ENCODE peak calls at places on chromosomes 11 and 22, in seven cellular contexts. Q, F, R, H, K, P and W are unnamed samples.

GRCh38 chr11:128910583-128910982 is 19.4 kb downstream of the KCNJ5 start:
- DNase-seq in P (no peak), F (no peak), K (no peak), R (no peak), Q (no peak), H (no peak), W (no peak)

GRCh38 chr22:25759825-25760231 is 17.8 kb downstream of the MYO18B start:
- DNase-seq in R (no peak), F (peak; percentile 69), Q (no peak), H (peak; percentile 83), K (no peak), P (no peak), W (no peak)

GRCh38 chr11:93143186-93143585 is 54.6 kb downstream of the SLC36A4 start:
- DNase-seq in K (no peak), R (no peak), Q (no peak), H (no peak), P (no peak), F (no peak), W (no peak)

GRCh38 chr22:29780220-29780619 is 13.1 kb downstream of the UQCR10 start:
- DNase-seq in P (no peak), F (no peak), H (no peak), R (no peak), K (no peak), Q (no peak), W (no peak)

GRCh38 chr11:33256031-33256807 is 962 bp upstream of the HIPK3 start:
- DNase-seq in K (no peak), P (peak; percentile 29), F (no peak), R (no peak), Q (no peak), H (no peak), W (no peak)

GRCh38 chr11:116488836-116489389 is 283.9 kb downstream of the BUD13 start:
- DNase-seq in F (no peak), H (no peak), R (no peak), P (no peak), Q (no peak), K (no peak), W (no peak)

GRCh38 chr11:46160100-46160499 is 38.8 kb upstream of the PHF21A start:
- DNase-seq in Q (no peak), H (no peak), R (no peak), K (no peak), F (no peak), P (no peak), W (no peak)

GRCh38 chr11:2363816-2364370 is 13.2 kb upstream of the CD81 start:
- DNase-seq in R (no peak), H (no peak), K (no peak), P (no peak), F (no peak), Q (no peak), W (no peak)

GRCh38 chr22:36398602-36399472 is 11.1 kb upstream of the MYH9 start:
- DNase-seq in F (no peak), Q (no peak), R (no peak), H (peak; percentile 51), P (no peak), K (no peak), W (no peak)

GRCh38 chr11:45096636-45097035 is 49.8 kb upstream of the PRDM11 start:
- DNase-seq in H (no peak), F (no peak), K (peak; percentile 22), P (no peak), R (no peak), Q (no peak), W (no peak)

GRCh38 chr11:102604011-102604410 is 21.1 kb downstream of the MMP20 start:
- DNase-seq in K (no peak), Q (no peak), F (no peak), H (no peak), R (no peak), P (no peak), W (no peak)

GRCh38 chr22:50544746-50545253 is 899 bp upstream of the KLHDC7B start:
- DNase-seq in H (no peak), Q (no peak), P (no peak), R (no peak), F (no peak), K (no peak), W (no peak)

GRCh38 chr11:111939836-111940604 is 2.9 kb downstream of the DIXDC1 start:
- DNase-seq in H (no peak), R (no peak), F (no peak), Q (no peak), P (peak; percentile 66), K (no peak), W (no peak)

GRCh38 chr11:126901783-126902182 is 98.8 kb downstream of the KIRREL3 start:
- DNase-seq in P (no peak), K (no peak), F (no peak), R (no peak), Q (no peak), H (no peak), W (no peak)

GRCh38 chr11:12803086-12803826 is 129.0 kb downstream of the TEAD1 start:
- DNase-seq in F (no peak), R (no peak), K (no peak), P (no peak), Q (no peak), H (no peak), W (no peak)

GRCh38 chr11:34262601-34263081 is 95.2 kb downstream of the ABTB2 start:
- DNase-seq in Q (no peak), F (no peak), P (peak; percentile 63), H (no peak), R (no peak), K (no peak), W (no peak)

GRCh38 chr22:27851974-27852713 is 50.6 kb upstream of the MN1 start:
- DNase-seq in K (no peak), F (no peak), Q (no peak), H (peak; percentile 52), P (peak; percentile 74), R (no peak), W (no peak)

GRCh38 chr22:49530671-49531532 is 296.8 kb downstream of the BRD1 start:
- DNase-seq in H (no peak), R (no peak), F (no peak), K (no peak), P (no peak), Q (no peak), W (no peak)
- TF ChIP-seq YY1 in H (no peak), R (no peak), F (no peak), K (no peak), P (no peak), Q (no peak), W (no peak)

DNA sequence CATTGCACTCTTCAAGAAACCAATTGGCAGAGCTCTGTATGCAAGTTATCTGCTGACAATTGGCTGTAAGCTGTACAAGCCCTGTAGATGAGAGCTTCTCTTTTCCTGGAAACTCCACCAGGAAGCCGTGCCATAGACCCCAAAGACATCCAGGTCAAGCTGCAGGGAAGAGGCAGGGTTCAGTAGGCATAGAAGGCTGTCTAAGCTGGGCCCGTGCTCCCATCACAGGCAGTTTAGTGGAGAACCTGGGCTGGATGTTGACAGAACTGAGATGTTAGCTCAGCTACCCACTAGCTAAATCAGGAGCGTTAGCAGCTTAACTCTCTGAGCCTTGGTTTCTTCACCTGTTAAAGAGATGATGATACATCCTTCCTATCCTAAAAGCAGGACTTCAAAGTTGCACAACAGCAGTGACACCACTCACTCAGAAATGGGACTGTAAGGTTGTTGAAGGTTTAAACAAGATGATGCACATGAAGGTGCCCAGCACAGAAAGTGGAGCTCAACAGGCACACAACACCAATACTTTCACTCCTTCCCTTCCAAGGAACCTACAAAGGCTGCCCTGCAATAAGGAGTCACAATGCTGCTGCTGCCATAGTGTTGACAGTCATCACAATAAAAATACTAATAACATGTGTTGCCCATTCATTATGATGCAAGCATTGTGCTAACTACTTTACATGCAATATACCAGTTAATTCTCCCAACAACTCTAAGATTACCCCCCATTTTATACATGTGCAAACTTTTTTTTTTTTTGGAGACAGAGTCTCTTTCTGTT is 115.4 kb downstream of the ZBTB16 start:
- DNase-seq in R (no peak), H (no peak), P (no peak), Q (no peak), K (no peak), F (no peak), W (no peak)
- H3K4me1 ChIP-seq in R (no peaks in the 10 kb centered on the region), H (peaks cover 10% of the 10 kb centered on the region), P (no peaks in the 10 kb centered on the region), Q (no peaks in the 10 kb centered on the region), K (no peaks in the 10 kb centered on the region), F (peaks cover 3% of the 10 kb centered on the region), W (no peaks in the 10 kb centered on the region)

GRCh38 chr11:115390441-115390840 is 113.8 kb downstream of the CADM1 start:
- DNase-seq in P (no peak), Q (no peak), H (no peak), F (no peak), R (no peak), K (no peak), W (peak; percentile 20)

GRCh38 chr11:115383431-115383830 is 120.8 kb downstream of the CADM1 start:
- DNase-seq in H (no peak), R (no peak), P (no peak), Q (no peak), K (no peak), F (no peak), W (no peak)

GRCh38 chr11:115389790-115390189 is 114.4 kb downstream of the CADM1 start:
- DNase-seq in H (no peak), R (no peak), P (no peak), Q (no peak), F (no peak), K (no peak), W (no peak)

GRCh38 chr11:115384236-115384635 is 120.0 kb downstream of the CADM1 start:
- DNase-seq in R (no peak), Q (no peak), F (no peak), P (no peak), K (no peak), H (no peak), W (no peak)

DNA sequence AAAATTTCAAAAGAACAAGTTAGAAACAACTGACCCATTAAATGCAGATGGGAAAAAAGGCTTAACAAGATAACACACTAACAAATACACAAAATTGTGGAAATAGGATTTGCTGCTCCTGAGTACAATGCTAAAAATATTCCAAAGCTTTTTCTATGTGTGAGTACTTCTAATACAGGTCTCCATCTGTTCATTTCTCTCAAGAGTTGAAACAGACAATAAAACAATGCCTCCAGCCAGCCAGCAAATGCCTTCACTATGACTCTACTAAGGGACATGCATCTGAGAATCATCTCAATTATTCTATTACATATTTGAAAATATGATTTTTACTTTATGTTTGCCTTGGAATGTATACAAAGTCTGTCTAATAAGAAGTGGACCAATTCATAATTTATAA is 119.0 kb downstream of the CADM1 start:
- DNase-seq in P (no peak), F (no peak), H (no peak), R (no peak), Q (no peak), K (no peak), W (no peak)
- H3K27me3 ChIP-seq in P (no peaks in the 10 kb centered on the region), F (no peaks in the 10 kb centered on the region), H (no peaks in the 10 kb centered on the region), R (no peaks in the 10 kb centered on the region), Q (peaks cover 6% of the 10 kb centered on the region), K (peaks cover 60% of the 10 kb centered on the region), W (no peaks in the 10 kb centered on the region)

GRCh38 chr11:95153857-95154246 is 64.2 kb downstream of the ENDOD1 start:
- DNase-seq in F (no peak), K (no peak), R (no peak), H (no peak), Q (no peak), P (no peak), W (no peak)

GRCh38 chr11:95154514-95154913 is 64.9 kb downstream of the ENDOD1 start:
- DNase-seq in K (peak; percentile 65), Q (no peak), H (peak; percentile 39), P (peak; percentile 68), F (peak; percentile 77), R (peak; percentile 41), W (no peak)

GRCh38 chr11:95155385-95155784 is 65.7 kb downstream of the ENDOD1 start:
- DNase-seq in P (no peak), Q (no peak), R (no peak), H (no peak), F (no peak), K (no peak), W (no peak)

GRCh38 chr11:95150977-95151684 is 61.5 kb downstream of the ENDOD1 start:
- DNase-seq in Q (peak; percentile 77), K (peak; percentile 91), F (peak; percentile 87), R (peak; percentile 92), H (peak; percentile 78), P (peak; percentile 78), W (peak; percentile 92)

GRCh38 chr11:95152878-95153856 is 63.5 kb downstream of the ENDOD1 start:
- DNase-seq in Q (peak; percentile 26), H (no peak), F (peak; percentile 95), K (no peak), R (no peak), P (no peak), W (no peak)
- TF ChIP-seq YY1 in Q (no peak), H (no peak), F (no peak), K (no peak), R (no peak), P (no peak), W (no peak)